ENCODE peak calls at places on chromosomes 16 and 17, in four cellular contexts. T is aorta; B is MM.1S; Z is CD4-positive, alpha-beta memory T cell. I is an unnamed sample.

GRCh38 chr17:5500247-5500803 is 14.0 kb downstream of the MIS12 start:
- DNase-seq in T (no peak), B (no peak), Z (no peak), I (no peak)

GRCh38 chr17:13919818-13920217 is 149.5 kb upstream of the COX10 start:
- DNase-seq in Z (no peak), T (no peak), B (no peak), I (no peak)

GRCh38 chr17:49290690-49291326 is 60.2 kb upstream of the PHOSPHO1 start:
- DNase-seq in B (no peak), T (no peak), Z (no peak), I (no peak)

GRCh38 chr17:77496401-77496801 is 355.6 kb downstream of the SEC14L1 start:
- DNase-seq in T (peak), Z (no peak), B (no peak), I (no peak)

GRCh38 chr17:57548421-57549385 is 196.4 kb downstream of the CCDC182 start:
- DNase-seq in B (no peak), Z (no peak), T (no peak), I (no peak)

GRCh38 chr17:18916816-18917496 is 35.0 kb upstream of the SLC5A10 start:
- DNase-seq in B (no peak), Z (no peak), T (no peak), I (no peak)

GRCh38 chr17:80146121-80147034 is 550 bp downstream of the EIF4A3 start:
- DNase-seq in B (peak), T (no peak), Z (no peak), I (no peak)

GRCh38 chr16:66359012-66359411 is 7.5 kb upstream of the CDH5 start:
- DNase-seq in Z (no peak), T (no peak), B (no peak), I (no peak)

GRCh38 chr16:89187337-89188063 is 12.8 kb downstream of the SLC22A31 start:
- DNase-seq in B (no peak), Z (peak), T (no peak), I (no peak)

GRCh38 chr17:67765623-67766022 is 47.9 kb downstream of the NOL11 start:
- DNase-seq in B (no peak), T (peak), Z (no peak), I (no peak)

GRCh38 chr17:39634384-39634871 is 2.5 kb upstream of the STARD3 start:
- DNase-seq in B (peak), T (no peak), Z (peak), I (no peak)

GRCh38 chr17:50271173-50271750 is 3.0 kb upstream of the TMEM92 start:
- DNase-seq in Z (no peak), T (no peak), B (no peak), I (no peak)

GRCh38 chr16:14496786-14497185 is 133.3 kb downstream of the PARN start:
- DNase-seq in B (no peak), T (no peak), Z (no peak), I (no peak)

GRCh38 chr16:35692824-35693223 is 2233.4 kb downstream of the TP53TG3F start:
- DNase-seq in Z (no peak), B (no peak), T (no peak), I (no peak)

GRCh38 chr17:65531508-65532431 is 29.7 kb downstream of the AXIN2 start:
- DNase-seq in B (no peak), Z (no peak), T (peak), I (no peak)

GRCh38 chr16:11302977-11303376 is 21.8 kb upstream of the PRM1 start:
- DNase-seq in B (peak), T (no peak), Z (no peak), I (no peak)

GRCh38 chr16:77213542-77214108 is 14.4 kb downstream of the SYCE1L start:
- DNase-seq in Z (no peak), B (no peak), T (no peak), I (no peak)

GRCh38 chr16:72014675-72015074 is 6.1 kb downstream of the DHODH start:
- DNase-seq in B (no peak), Z (no peak), T (no peak), I (no peak)

GRCh38 chr17:73474370-73474988 is 162.7 kb upstream of the CDC42EP4 start:
- DNase-seq in Z (no peak), B (no peak), T (peak), I (peak)

GRCh38 chr17:6936370-6937028 is 59.4 kb upstream of the ALOX12 start:
- DNase-seq in Z (peak), T (no peak), B (peak), I (no peak)

GRCh38 chr16:49194499-49195260 is 87.0 kb downstream of the CBLN1 start:
- DNase-seq in Z (no peak), B (no peak), T (no peak), I (no peak)

GRCh38 chr16:88368994-88369393 is 13.8 kb upstream of the ZNF469 start:
- DNase-seq in Z (no peak), B (no peak), T (no peak), I (no peak)

GRCh38 chr16:85607796-85608514 is 5.2 kb upstream of the GSE1 start:
- DNase-seq in B (no peak), T (no peak), Z (no peak), I (no peak)

GRCh38 chr16:63625141-63625540 is 1496.7 kb downstream of the CDH11 start:
- DNase-seq in B (no peak), Z (no peak), T (no peak), I (no peak)

GRCh38 chr16:71412270-71413160 is 29.3 kb downstream of the TLE7 start:
- DNase-seq in T (no peak), Z (peak), B (peak), I (peak)

GRCh38 chr16:80836846-80837245 is 32.4 kb upstream of the CDYL2 start:
- DNase-seq in Z (no peak), T (no peak), B (no peak), I (no peak)

GRCh38 chr17:37447641-37448040 is 41.0 kb downstream of the TADA2A start:
- DNase-seq in B (no peak), T (no peak), Z (no peak), I (no peak)

GRCh38 chr17:37440424-37440823 is 33.7 kb downstream of the TADA2A start:
- DNase-seq in T (no peak), Z (no peak), B (peak), I (no peak)

GRCh38 chr17:37450090-37450489 is 39.6 kb upstream of the DUSP14 start:
- DNase-seq in B (peak), Z (no peak), T (no peak), I (peak)

GRCh38 chr17:37446027-37446426 is 39.3 kb downstream of the TADA2A start:
- DNase-seq in Z (no peak), T (no peak), B (no peak), I (no peak)
- H3K27ac ChIP-seq in Z (no peak), T (no peak), B (no peak), I (no peak)

GRCh38 chr17:82269138-82269881 is 4.2 kb downstream of the CSNK1D start:
- DNase-seq in B (no peak), Z (no peak), T (no peak), I (no peak)

GRCh38 chr17:82269882-82270500 is 3.5 kb downstream of the CSNK1D start:
- DNase-seq in Z (no peak), B (no peak), T (no peak), I (no peak)

GRCh38 chr17:82272495-82273326 is 789 bp downstream of the CSNK1D start:
- DNase-seq in B (peak), T (peak), Z (peak), I (no peak)

GRCh38 chr17:82270651-82271050 is 2.8 kb downstream of the CSNK1D start:
- DNase-seq in T (no peak), Z (no peak), B (no peak), I (no peak)

GRCh38 chr17:82271401-82271800 is 2.1 kb downstream of the CSNK1D start:
- DNase-seq in T (no peak), Z (no peak), B (no peak), I (no peak)
- H3K27ac ChIP-seq in T (no peak), Z (peak), B (no peak), I (no peak)

DNA sequence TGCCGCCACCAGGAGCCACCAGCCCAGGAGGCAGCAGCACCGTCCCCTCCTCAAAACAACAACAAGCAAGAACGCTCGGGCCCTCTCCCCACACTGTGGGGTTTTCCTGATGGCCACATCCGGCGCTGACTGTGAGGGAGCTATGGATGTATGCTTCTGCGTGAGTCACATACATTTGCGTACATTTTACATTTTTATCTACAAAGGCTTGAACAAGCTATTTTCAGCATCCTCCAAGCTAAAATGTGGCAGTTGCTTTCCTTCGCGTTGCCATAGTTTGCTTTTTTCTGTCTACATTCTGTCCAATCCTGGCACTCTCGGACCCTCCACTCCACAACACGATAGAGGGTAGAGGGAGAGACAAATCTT is 2.0 kb upstream of the ABR start:
- DNase-seq in T (no peak), Z (no peak), B (no peak), I (no peak)
- H3K27ac ChIP-seq in T (no peak), Z (no peak), B (no peak), I (peak)

GRCh38 chr17:253091-253846 is 71.8 kb upstream of the DOC2B start:
- DNase-seq in Z (no peak), B (no peak), T (peak), I (no peak)
- H3K27ac ChIP-seq in Z (no peak), B (no peak), T (no peak), I (no peak)

GRCh38 chr16:87044829-87045228 is 272.4 kb downstream of the C16orf95 start:
- DNase-seq in B (no peak), T (peak), Z (no peak), I (no peak)
- H3K27ac ChIP-seq in B (no peak), T (no peak), Z (no peak), I (no peak)

GRCh38 chr16:67549240-67549639 is 13.1 kb upstream of the CTCF start:
- DNase-seq in T (peak), B (no peak), Z (no peak), I (peak)
- H3K27ac ChIP-seq in T (no peak), B (peak), Z (peak), I (peak)

DNA sequence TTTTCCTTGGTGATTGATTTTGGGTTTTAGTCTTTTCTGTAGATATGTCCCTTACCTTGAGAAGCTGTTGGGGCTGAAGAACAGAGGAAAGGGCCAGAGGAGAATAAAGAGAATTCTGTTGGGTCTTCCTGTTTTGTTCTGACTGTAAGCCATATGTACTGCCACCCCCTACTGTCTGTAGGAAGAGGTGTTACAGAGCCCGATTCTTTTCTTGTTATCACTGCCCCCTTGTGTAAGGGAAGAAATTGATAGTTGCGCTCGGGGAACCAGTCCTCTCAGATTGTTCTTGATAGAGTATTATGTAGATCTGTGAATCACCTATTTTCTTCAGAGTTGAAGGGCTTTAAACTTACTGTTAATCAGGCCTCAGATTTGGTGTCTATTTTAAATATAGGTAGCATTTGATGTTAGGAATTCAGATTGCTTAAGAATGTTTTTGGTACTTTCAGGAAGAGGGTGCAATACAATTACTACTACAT is 2.4 kb downstream of the TANC2 start:
- DNase-seq in B (peak), Z (peak), T (no peak), I (peak)
- H3K27ac ChIP-seq in B (no peak), Z (no peak), T (no peak), I (peak)

GRCh38 chr16:57348361-57348760 is 10.2 kb upstream of the CCL22 start:
- DNase-seq in T (no peak), Z (no peak), B (no peak), I (no peak)

GRCh38 chr16:57352636-57353047 is 5.9 kb upstream of the CCL22 start:
- DNase-seq in Z (no peak), T (no peak), B (no peak), I (no peak)

GRCh38 chr16:57347858-57348257 is 10.7 kb upstream of the CCL22 start:
- DNase-seq in Z (no peak), B (no peak), T (no peak), I (no peak)

GRCh38 chr16:57345666-57346204 is 12.8 kb upstream of the CCL22 start:
- DNase-seq in B (no peak), Z (no peak), T (no peak), I (no peak)

GRCh38 chr16:57349212-57350031 is 9.2 kb upstream of the CCL22 start:
- DNase-seq in T (no peak), B (no peak), Z (no peak), I (no peak)
- H3K27ac ChIP-seq in T (no peak), B (no peak), Z (no peak), I (no peak)

DNA sequence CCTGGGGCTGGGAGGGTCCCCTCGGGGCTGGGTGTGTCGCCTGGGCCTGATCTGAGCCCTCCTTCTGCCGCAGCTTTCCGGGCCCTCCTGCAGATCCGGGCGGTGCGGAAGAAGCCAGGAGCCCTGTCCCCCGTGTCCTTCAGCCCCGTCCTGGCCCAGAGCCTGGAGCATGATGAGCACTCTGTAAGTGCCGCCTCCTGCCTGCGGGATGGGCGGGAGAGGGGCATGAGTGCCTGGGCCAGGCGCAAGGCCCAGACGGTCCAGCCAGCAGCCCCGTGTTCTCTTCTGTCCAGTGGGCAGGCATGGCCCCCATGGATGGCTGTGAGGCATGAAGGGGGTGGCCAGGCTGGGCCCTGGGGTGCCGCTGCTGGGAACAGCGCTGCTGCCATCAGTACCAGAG is 16.0 kb upstream of the NUDT16L1 start:
- DNase-seq in T (no peak), Z (no peak), B (no peak), I (no peak)
- H3K27ac ChIP-seq in T (no peak), Z (no peak), B (no peak), I (peak)

I was measured in caudate nucleus.